ENCODE peak calls at places on chromosomes 5 and 9, in four cellular contexts. U is HCT116, T is body of pancreas, B is cardiac muscle cell. G is an unnamed sample. For H3K36me3, the result is how much of the 10 kb centered on the place peaks cover.

GRCh38 chr5:39716532-39716971 is 291.8 kb upstream of the DAB2 start:
- DNase-seq in U (peak), T (peak), B (peak), G (peak)

GRCh38 chr5:72346396-72346795 is 26.2 kb downstream of the PTCD2 start:
- DNase-seq in U (no peak), T (peak), B (no peak), G (no peak)

GRCh38 chr9:95171001-95171400 is 146.5 kb downstream of the FANCC start:
- DNase-seq in U (no peak), T (no peak), B (no peak), G (no peak)

GRCh38 chr5:131536211-131536826 is 98.7 kb downstream of the RAPGEF6 start:
- DNase-seq in U (no peak), T (no peak), B (no peak), G (no peak)

GRCh38 chr9:76223749-76224340 is 170.4 kb downstream of the RFK start:
- DNase-seq in U (no peak), T (no peak), B (no peak), G (no peak)

GRCh38 chr9:79812507-79813261 is 240.9 kb downstream of the TLE4 start:
- DNase-seq in U (no peak), T (no peak), B (no peak), G (no peak)

GRCh38 chr9:8652282-8652681 is 852.7 kb upstream of the DMAC1 start:
- DNase-seq in U (no peak), T (no peak), B (peak), G (no peak)

GRCh38 chr9:131668439-131669233 is 71.2 kb downstream of the RAPGEF1 start:
- DNase-seq in U (no peak), T (no peak), B (no peak), G (peak)

GRCh38 chr5:34684281-34684979 is 28.3 kb downstream of the RAI14 start:
- DNase-seq in U (peak), T (peak), B (peak), G (no peak)

GRCh38 chr5:67308988-67309688 is 112.5 kb upstream of the CD180 start:
- DNase-seq in U (no peak), T (no peak), B (no peak), G (no peak)

GRCh38 chr5:33379757-33380156 is 61.0 kb upstream of the TARS1 start:
- DNase-seq in U (peak), T (no peak), B (peak), G (peak)

GRCh38 chr5:122415481-122416120 is 103.6 kb downstream of the SNCAIP start:
- DNase-seq in U (peak), T (peak), B (peak), G (no peak)

GRCh38 chr5:124408738-124409453 is 337.5 kb downstream of the ZNF608 start:
- DNase-seq in U (no peak), T (no peak), B (no peak), G (no peak)

GRCh38 chr5:31361906-31362900 is 168.7 kb downstream of the CDH6 start:
- DNase-seq in U (no peak), T (no peak), B (no peak), G (no peak)

GRCh38 chr5:103358305-103358996 is 99.9 kb downstream of the MACIR start:
- DNase-seq in U (no peak), T (no peak), B (peak), G (no peak)

GRCh38 chr9:11086561-11086960 is 473.8 kb upstream of the PTPRD start:
- DNase-seq in U (no peak), T (no peak), B (no peak), G (no peak)

GRCh38 chr9:133449760-133450159 is 10.0 kb upstream of the CACFD1 start:
- DNase-seq in U (peak), T (peak), B (no peak), G (no peak)

GRCh38 chr9:96884443-96884842 is 30.1 kb upstream of the ZNF782 start:
- DNase-seq in U (peak), T (no peak), B (no peak), G (no peak)

GRCh38 chr9:61665330-61665751 is 475.5 kb downstream of the SPATA31A7 start:
- DNase-seq in U (no peak), T (no peak), B (no peak), G (no peak)

GRCh38 chr5:82406200-82406773 is 128.1 kb upstream of the RPS23 start:
- DNase-seq in U (no peak), T (no peak), B (no peak), G (no peak)

GRCh38 chr5:134551891-134552290 is 26.4 kb downstream of the JADE2 start:
- DNase-seq in U (no peak), T (no peak), B (no peak), G (no peak)

GRCh38 chr5:100898504-100899346 is 4.4 kb downstream of the ST8SIA4 start:
- DNase-seq in U (no peak), T (no peak), B (no peak), G (no peak)

GRCh38 chr9:109190151-109190550 is 23.1 kb upstream of the FRRS1L start:
- DNase-seq in U (no peak), T (no peak), B (no peak), G (no peak)

GRCh38 chr9:5939530-5939929 is 48.8 kb downstream of the MLANA start:
- DNase-seq in U (no peak), T (no peak), B (no peak), G (no peak)

GRCh38 chr5:73126381-73126780 is 6.0 kb downstream of the TMEM171 start:
- DNase-seq in U (no peak), T (no peak), B (no peak), G (no peak)

GRCh38 chr9:2495221-2496005 is 126.2 kb upstream of the VLDLR start:
- DNase-seq in U (no peak), T (no peak), B (peak), G (no peak)

GRCh38 chr9:95854386-95855015 is 21.0 kb upstream of the ERCC6L2 start:
- DNase-seq in U (no peak), T (no peak), B (no peak), G (no peak)

GRCh38 chr5:73617510-73618279 is 8.3 kb upstream of the ARHGEF28 start:
- DNase-seq in U (no peak), T (no peak), B (no peak), G (no peak)

GRCh38 chr5:129973716-129974426 is 69.6 kb downstream of the CHSY3 start:
- DNase-seq in U (no peak), T (no peak), B (no peak), G (no peak)

GRCh38 chr9:14245901-14246525 is 67.9 kb downstream of the NFIB start:
- DNase-seq in U (no peak), T (no peak), B (no peak), G (no peak)

GRCh38 chr5:84885479-84886258 is 501.0 kb upstream of the EDIL3 start:
- DNase-seq in U (no peak), T (no peak), B (peak), G (no peak)

GRCh38 chr9:6907772-6908381 is 150.1 kb downstream of the KDM4C start:
- DNase-seq in U (peak), T (peak), B (peak), G (no peak)

GRCh38 chr5:71705416-71705815 is 13.7 kb upstream of the CARTPT start:
- DNase-seq in U (no peak), T (no peak), B (no peak), G (no peak)

GRCh38 chr5:159961176-159961689 is 45.0 kb downstream of the ADRA1B start:
- DNase-seq in U (no peak), T (no peak), B (no peak), G (no peak)

GRCh38 chr9:78439866-78440830 is 143.2 kb downstream of the PSAT1 start:
- DNase-seq in U (no peak), T (no peak), B (no peak), G (no peak)

GRCh38 chr5:109163336-109163735 is 246.4 kb downstream of the PJA2 start:
- DNase-seq in U (no peak), T (no peak), B (no peak), G (no peak)

GRCh38 chr5:30539004-30539634 is 654.4 kb upstream of the CDH6 start:
- DNase-seq in U (no peak), T (no peak), B (no peak), G (no peak)

GRCh38 chr9:84751921-84752320 is 82.4 kb downstream of the NTRK2 start:
- DNase-seq in U (no peak), T (no peak), B (no peak), G (no peak)

GRCh38 chr5:156094001-156094400 is 233.0 kb upstream of the SGCD start:
- DNase-seq in U (no peak), T (no peak), B (peak), G (no peak)
- H3K4me3 ChIP-seq in U (no peak), T (no peak), B (no peak), G (no peak)

DNA sequence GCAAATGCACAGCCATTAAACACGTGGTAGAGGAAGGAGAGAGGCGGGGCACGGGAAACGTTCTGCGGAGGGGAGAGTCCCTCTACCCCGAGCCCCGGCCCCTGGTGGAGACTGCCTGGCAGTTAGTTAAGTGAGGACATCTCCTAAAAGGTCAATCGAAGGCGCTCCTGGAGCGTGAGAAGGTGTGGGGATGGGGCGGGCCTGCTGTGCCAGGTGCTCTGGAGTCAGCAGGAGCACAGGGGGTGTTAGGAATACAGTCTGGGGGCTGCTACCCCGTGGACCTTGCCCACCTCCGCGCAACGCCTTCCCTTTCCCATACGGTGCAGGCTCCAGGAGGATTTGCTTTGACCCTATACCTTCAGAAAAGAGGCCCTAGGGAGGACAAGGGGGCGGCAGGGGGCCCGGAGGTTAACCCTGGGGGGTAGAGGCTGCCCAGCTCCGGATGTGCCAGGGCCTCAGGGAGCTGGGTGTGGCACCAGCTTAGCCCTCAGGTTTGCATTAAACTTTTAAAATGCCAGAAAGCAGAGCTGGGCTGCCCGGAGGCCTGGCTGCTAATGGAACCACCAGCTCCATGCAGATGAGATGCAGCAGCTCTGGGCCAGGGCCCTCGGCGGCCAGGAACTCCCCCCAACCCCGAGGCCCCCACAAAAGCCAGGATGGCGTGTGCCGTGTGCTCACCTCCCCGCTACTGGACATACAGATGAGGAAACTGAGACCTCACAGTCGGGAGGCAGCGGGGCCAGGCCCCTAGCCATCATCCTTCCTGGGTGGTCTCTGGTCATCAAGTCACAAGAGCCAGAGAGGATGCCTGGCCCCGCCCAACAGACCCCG is 39.2 kb downstream of the NACC2 start:
- DNase-seq in U (no peak), T (no peak), B (no peak), G (no peak)
- TF ChIP-seq CTCF in U (no peak), T (no peak), B (no peak), G (no peak)

GRCh38 chr5:10711562-10711961 is 49.5 kb downstream of the DAP start:
- DNase-seq in U (no peak), T (no peak), B (no peak), G (no peak)
- H3K36me3 ChIP-seq in U (under half), T (under half), B (under half), G (under half)

DNA sequence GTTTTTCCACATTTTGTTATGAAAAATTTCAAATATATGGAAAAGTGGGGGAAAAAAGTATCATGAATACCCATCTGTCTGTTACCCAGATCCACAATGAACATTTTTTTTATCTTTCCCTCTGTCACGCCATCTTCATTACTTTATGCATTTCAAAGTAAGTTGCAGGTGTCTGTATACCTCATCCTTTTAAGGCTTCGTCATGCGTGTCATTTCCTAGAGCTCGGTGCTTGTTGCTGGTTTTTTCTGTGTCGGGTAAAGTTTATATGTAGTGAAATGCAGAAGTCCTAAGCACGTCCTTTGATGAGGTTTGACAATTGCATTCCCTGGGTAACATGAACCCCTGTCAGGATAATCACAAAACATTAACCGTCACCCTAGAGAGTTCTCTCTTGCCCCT is 52.1 kb downstream of the DAPK1 start:
- DNase-seq in U (no peak), T (no peak), B (no peak), G (no peak)
- H3K4me3 ChIP-seq in U (no peak), T (no peak), B (no peak), G (no peak)

GRCh38 chr5:17203329-17204132 is 13.9 kb upstream of the BASP1 start:
- DNase-seq in U (peak), T (peak), B (peak), G (peak)
- TF ChIP-seq CTCF in U (peak), T (peak), B (peak), G (peak)

DNA sequence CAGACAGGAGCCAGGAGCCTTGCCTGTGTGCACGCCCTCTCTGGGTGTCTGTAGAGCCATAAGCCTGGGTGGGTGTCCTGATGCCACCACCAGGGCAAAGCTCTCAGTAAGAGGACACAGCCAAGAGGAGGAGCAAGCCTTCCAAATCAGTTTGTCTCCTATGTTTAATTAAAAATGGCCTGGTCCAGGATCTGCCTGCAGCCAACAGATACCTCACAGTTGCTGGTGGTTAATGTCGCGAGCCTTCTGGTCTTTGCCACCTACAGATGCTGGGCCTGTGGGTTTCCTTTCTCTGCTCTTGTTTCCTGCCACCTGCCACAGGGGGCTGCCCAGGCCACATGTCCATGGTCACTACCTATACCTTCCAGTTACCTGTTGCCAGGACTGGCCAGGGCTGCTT is 56.9 kb downstream of the SYK start:
- DNase-seq in U (no peak), T (no peak), B (no peak), G (no peak)
- H3K36me3 ChIP-seq in U (under half), T (under half), B (under half), G (under half)

DNA sequence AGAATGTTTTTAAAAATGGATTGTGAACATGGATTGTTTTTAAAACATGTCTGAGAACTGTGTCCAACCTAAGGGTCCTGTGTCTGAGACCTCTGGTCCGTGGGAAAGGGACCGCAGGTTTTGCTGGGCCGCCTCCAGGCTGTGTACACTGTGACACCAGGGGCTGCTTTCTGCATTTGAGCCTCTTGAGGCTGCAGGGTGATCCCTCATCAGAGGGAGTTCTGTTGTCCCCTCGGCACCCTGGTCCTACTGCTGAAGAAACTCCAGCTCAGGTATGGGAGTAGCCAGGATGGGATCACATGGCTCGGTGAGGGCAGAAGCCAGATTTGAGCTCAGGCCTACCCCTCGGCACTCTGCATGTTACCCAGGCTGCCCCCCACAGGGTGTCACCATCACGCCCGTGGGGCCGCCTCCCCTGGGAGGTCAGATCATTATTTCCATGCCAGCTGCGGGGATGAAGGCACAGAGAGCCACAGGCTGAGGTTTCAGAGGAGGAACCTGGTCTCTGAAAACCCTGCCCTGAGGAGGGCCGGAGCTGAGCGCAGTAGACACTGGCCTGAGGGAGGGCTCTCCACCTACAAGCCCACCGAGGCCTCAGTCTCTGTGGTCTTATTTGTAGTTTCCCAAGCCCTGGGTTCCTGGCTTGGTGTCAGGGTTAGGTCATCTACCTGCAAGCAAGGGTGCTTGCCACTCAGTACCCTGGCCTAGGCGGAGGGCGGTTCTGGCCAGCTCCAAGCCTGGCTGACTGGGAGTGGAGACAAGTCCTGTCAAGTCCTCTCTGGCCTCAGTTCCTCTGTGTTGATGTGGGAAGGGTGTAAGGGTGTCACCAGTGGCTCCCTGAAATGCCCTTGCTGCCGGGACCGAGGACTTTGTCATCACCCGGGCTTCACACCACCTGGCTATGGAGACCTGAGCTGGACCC is 2.8 kb downstream of the PRR7 start:
- DNase-seq in U (no peak), T (no peak), B (no peak), G (peak)
- H3K4me3 ChIP-seq in U (no peak), T (no peak), B (no peak), G (no peak)